ENCODE peak calls at places on chromosomes 11 and 22, in ten cellular contexts. K is upper lobe of left lung, O is K562, E is HCT116, L is sigmoid colon, W is breast epithelium, H is HL-60, T is Panc1, D is spleen, S is stomach. J is an unnamed sample.

GRCh38 chr22:35705141-35705540 is 12.5 kb upstream of the APOL5 start:
- DNase-seq in O (no peak), K (no peak), T (no peak), L (no peak), W (no peak), S (no peak), E (no peak), D (no peak), H (no peak), J (no peak)

GRCh38 chr11:75431533-75432525 is 1.2 kb downstream of the KLHL35 start:
- DNase-seq in H (no peak), E (no peak), L (no peak), O (no peak), K (no peak), T (no peak), W (no peak), D (peak), S (no peak), J (no peak)

GRCh38 chr11:36002196-36002595 is 58.3 kb downstream of the LDLRAD3 start:
- DNase-seq in K (no peak), S (no peak), H (no peak), L (no peak), W (peak), E (no peak), O (no peak), D (no peak), T (no peak), J (no peak)

GRCh38 chr11:128784059-128784804 is 82.9 kb downstream of the KCNJ1 start:
- DNase-seq in K (no peak), D (no peak), W (no peak), T (no peak), O (no peak), E (no peak), H (no peak), L (no peak), S (no peak), J (no peak)

GRCh38 chr11:111604392-111605009 is 2.3 kb downstream of the SIK2 start:
- DNase-seq in S (no peak), L (no peak), K (no peak), W (no peak), T (no peak), E (peak), D (no peak), O (peak), H (no peak), J (no peak)

GRCh38 chr22:44758354-44758969 is 6.1 kb downstream of the ARHGAP8 start:
- DNase-seq in D (peak), H (no peak), W (no peak), L (no peak), T (no peak), E (no peak), S (no peak), O (no peak), K (no peak), J (no peak)

GRCh38 chr11:105202422-105202821 is 62.9 kb upstream of the CARD18 start:
- DNase-seq in O (no peak), D (no peak), E (no peak), K (no peak), L (no peak), S (no peak), T (no peak), W (no peak), H (no peak), J (no peak)

GRCh38 chr22:42317691-42318547 is 47.5 kb upstream of the TCF20 start:
- DNase-seq in H (no peak), E (no peak), S (peak), K (peak), T (no peak), L (peak), D (no peak), W (peak), O (no peak), J (peak)

GRCh38 chr11:119377112-119377901 is 4.2 kb downstream of the USP2 start:
- DNase-seq in W (peak), L (no peak), H (no peak), O (peak), E (no peak), T (no peak), D (no peak), S (no peak), K (no peak), J (no peak)

GRCh38 chr11:130774703-130775102 is 141.6 kb downstream of the SNX19 start:
- DNase-seq in D (no peak), T (no peak), L (no peak), O (no peak), K (no peak), E (no peak), H (no peak), S (no peak), W (no peak), J (no peak)

GRCh38 chr11:61049854-61050253 is 52.4 kb upstream of the CD5 start:
- DNase-seq in S (no peak), D (peak), O (no peak), K (no peak), T (no peak), H (no peak), E (no peak), L (no peak), W (no peak), J (no peak)

GRCh38 chr11:95092549-95093324 is 3.1 kb downstream of the ENDOD1 start:
- DNase-seq in K (no peak), D (no peak), L (no peak), T (peak), S (no peak), H (no peak), W (no peak), O (peak), E (no peak), J (no peak)

GRCh38 chr22:40196628-40197027 is 18.9 kb downstream of the TNRC6B start:
- DNase-seq in T (no peak), O (no peak), L (no peak), E (no peak), W (no peak), S (no peak), K (no peak), D (no peak), H (no peak), J (no peak)

GRCh38 chr11:75541301-75541929 is 15.7 kb upstream of the GDPD5 start:
- DNase-seq in D (no peak), H (no peak), S (no peak), T (no peak), E (no peak), O (no peak), L (no peak), W (no peak), K (no peak), J (no peak)

GRCh38 chr11:2517386-2518064 is 72.7 kb downstream of the KCNQ1 start:
- DNase-seq in W (peak), D (peak), T (no peak), L (no peak), S (peak), H (no peak), K (peak), O (no peak), E (no peak), J (no peak)

GRCh38 chr11:20353829-20354434 is 9.6 kb upstream of the HTATIP2 start:
- DNase-seq in K (no peak), W (no peak), S (peak), L (no peak), D (no peak), H (no peak), T (no peak), E (peak), O (peak), J (no peak)

GRCh38 chr11:57977709-57978108 is 46.0 kb upstream of the OR9Q1 start:
- DNase-seq in K (no peak), H (no peak), E (no peak), T (no peak), W (no peak), L (no peak), O (no peak), S (peak), D (no peak), J (no peak)

GRCh38 chr11:3604169-3604568 is 37.6 kb downstream of the ART5 start:
- DNase-seq in T (no peak), L (no peak), O (no peak), K (no peak), W (no peak), S (no peak), D (no peak), H (no peak), E (no peak), J (no peak)

GRCh38 chr11:108875134-108875533 is 210.3 kb downstream of the DDX10 start:
- DNase-seq in O (no peak), K (no peak), H (no peak), D (no peak), E (no peak), L (no peak), S (no peak), T (no peak), W (no peak), J (no peak)

GRCh38 chr22:47294571-47294970 is 532.1 kb downstream of the TBC1D22A start:
- DNase-seq in L (no peak), K (no peak), T (no peak), S (no peak), H (no peak), W (no peak), D (no peak), O (no peak), E (no peak), J (no peak)

GRCh38 chr11:95577716-95578460 is 211.7 kb downstream of the FAM76B start:
- DNase-seq in W (no peak), E (no peak), O (no peak), T (no peak), H (no peak), D (no peak), L (no peak), K (no peak), S (no peak), J (no peak)

GRCh38 chr11:102513869-102514268 is 16.7 kb downstream of the MMP7 start:
- DNase-seq in K (no peak), S (no peak), H (no peak), W (peak), T (no peak), D (no peak), L (peak), E (no peak), O (no peak), J (peak)

GRCh38 chr11:14244926-14245325 is 114.1 kb downstream of the RRAS2 start:
- DNase-seq in E (no peak), S (no peak), D (no peak), H (no peak), O (no peak), T (no peak), K (no peak), W (no peak), L (no peak), J (no peak)

GRCh38 chr11:69129053-69129452 is 26.7 kb upstream of the SMIM38 start:
- DNase-seq in L (no peak), K (no peak), E (no peak), T (no peak), D (no peak), S (no peak), O (no peak), W (no peak), H (no peak), J (no peak)

GRCh38 chr11:121431820-121432526 is 20.1 kb upstream of the SORL1 start:
- DNase-seq in S (no peak), E (no peak), H (no peak), D (no peak), O (no peak), T (no peak), W (no peak), K (no peak), L (no peak), J (no peak)

GRCh38 chr11:30712749-30713148 is 126.6 kb upstream of the MPPED2 start:
- DNase-seq in E (no peak), S (no peak), O (no peak), L (no peak), T (no peak), K (no peak), W (no peak), D (no peak), H (no peak), J (no peak)

GRCh38 chr11:30706276-30706675 is 120.1 kb upstream of the MPPED2 start:
- DNase-seq in T (no peak), H (no peak), S (no peak), D (no peak), O (no peak), K (no peak), W (no peak), L (no peak), E (no peak), J (no peak)

DNA sequence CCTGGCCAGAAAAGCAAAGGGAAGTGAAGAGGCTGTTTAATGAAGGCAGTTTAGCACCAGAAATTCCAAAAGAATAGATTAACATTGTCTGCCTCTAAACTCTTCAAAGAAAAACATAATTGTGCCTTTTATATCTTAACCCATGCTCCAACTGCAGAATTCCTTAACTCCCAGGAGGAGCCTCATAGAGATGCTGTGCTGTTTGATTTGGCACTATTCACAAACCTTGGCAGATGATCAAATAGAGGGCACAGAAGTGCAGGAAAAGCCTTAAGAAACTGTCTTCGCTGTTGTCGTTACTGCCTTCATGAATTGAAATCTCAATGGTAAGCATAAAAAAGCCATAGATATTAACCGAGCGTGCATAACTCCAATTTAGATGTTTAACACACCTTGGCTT is 124.1 kb upstream of the MPPED2 start:
- DNase-seq in O (no peak), D (no peak), T (no peak), L (no peak), S (no peak), H (no peak), K (no peak), W (no peak), E (no peak), J (peak)
- H3K4me3 ChIP-seq in O (no peak), D (no peak), T (no peak), L (no peak), S (no peak), H (no peak), K (no peak), W (no peak), E (no peak), J (no peak)

GRCh38 chr22:19041403-19042074 is 80.7 kb downstream of the DGCR2 start:
- DNase-seq in E (no peak), W (no peak), T (no peak), K (peak), L (peak), S (no peak), D (peak), H (no peak), O (no peak), J (no peak)
- TF ChIP-seq POLR2AphosphoS5 in E (no peak), W (no peak), T (no peak), K (no peak), L (no peak), S (no peak), D (no peak), H (no peak), O (no peak), J (no peak)

DNA sequence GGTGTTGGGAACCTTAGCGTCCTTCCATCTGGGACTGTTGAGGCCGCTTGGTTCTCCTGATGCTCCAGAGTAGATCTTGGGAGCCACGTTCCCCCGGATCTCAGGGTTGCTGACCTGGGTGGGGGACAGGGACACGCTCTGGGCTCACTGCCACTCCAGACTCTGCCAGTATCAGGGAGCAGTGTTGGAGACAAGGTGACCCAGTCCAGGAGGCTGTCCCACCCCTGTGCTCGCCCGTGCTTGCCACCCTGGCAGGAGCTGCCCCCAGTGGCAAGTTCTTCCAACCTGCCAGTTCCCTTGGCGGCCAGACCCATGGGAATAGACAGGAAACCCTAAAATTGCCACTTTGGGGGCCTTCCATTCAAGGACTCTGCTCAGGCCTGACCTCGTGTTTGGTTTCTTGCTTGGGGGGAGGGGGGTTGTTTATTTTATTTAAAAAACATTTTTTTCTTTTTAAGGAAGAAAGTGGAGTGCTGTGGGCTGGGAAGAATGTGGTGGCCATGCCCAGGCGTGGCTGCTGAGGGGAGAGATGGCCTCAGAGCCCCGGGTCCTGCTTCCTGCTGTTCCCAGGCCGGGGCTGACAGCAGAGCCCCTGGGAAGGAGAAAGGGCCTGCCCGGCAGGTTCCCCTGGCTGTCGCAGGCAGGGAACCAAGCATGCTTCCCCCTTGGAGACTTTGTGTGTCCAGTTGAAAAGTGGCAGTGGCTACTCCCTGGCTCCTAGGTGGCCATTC is 7.2 kb downstream of the GRK2 start:
- DNase-seq in H (no peak), W (no peak), O (no peak), S (peak), E (no peak), L (peak), T (no peak), K (peak), D (peak), J (no peak)
- H3K4me3 ChIP-seq in H (no peak), W (no peak), O (no peak), S (peak), E (no peak), L (no peak), T (no peak), K (no peak), D (peak), J (no peak)

GRCh38 chr11:66371627-66372415 is at the start of gene SLC29A2:
- DNase-seq in K (peak), D (peak), S (peak), E (peak), H (peak), L (no peak), O (peak), T (no peak), W (peak), J (peak)
- TF ChIP-seq POLR2AphosphoS5 in K (no peak), D (no peak), S (no peak), E (peak), H (no peak), L (no peak), O (peak), T (peak), W (no peak), J (peak)

DNA sequence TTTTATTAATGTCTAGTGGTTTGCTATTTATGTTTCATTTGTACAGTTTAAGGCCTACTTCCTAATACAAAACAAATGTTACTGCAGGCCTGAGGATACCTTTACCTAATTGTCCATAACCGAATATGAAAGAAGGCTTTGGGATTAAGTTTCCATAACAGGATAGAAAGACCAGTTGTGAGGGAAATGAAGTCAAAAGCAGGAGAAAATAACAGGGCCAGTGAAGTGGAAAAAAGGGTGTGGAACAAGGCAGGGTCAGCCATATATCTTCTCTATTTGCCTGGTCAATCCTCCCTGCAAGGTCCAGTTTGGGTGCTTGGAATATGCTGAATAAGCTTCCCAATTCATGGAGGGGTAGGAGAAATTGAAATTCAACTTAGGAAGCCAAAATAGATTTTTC is 211.5 kb downstream of the SWAP70 start:
- DNase-seq in T (no peak), O (no peak), H (no peak), E (no peak), W (no peak), K (no peak), S (no peak), D (no peak), L (no peak), J (no peak)
- H3K4me3 ChIP-seq in T (no peak), O (no peak), H (no peak), E (no peak), W (no peak), K (no peak), S (no peak), D (no peak), L (no peak), J (no peak)

GRCh38 chr11:7020183-7020917 is at the start of the genes NLRP14 and ZNF214:
- DNase-seq in S (peak), D (no peak), W (peak), T (peak), K (peak), L (peak), E (peak), H (no peak), O (peak), J (peak)
- TF ChIP-seq POLR2AphosphoS5 in S (peak), D (peak), W (peak), T (peak), K (no peak), L (no peak), E (peak), H (no peak), O (no peak), J (peak)

GRCh38 chr11:451738-452137 is 1.7 kb downstream of the PTDSS2 start:
- DNase-seq in E (no peak), T (no peak), D (no peak), S (no peak), K (no peak), O (no peak), L (no peak), W (no peak), H (no peak), J (no peak)
- H3K4me3 ChIP-seq in E (peak), T (peak), D (no peak), S (peak), K (peak), O (peak), L (no peak), W (no peak), H (no peak), J (no peak)

GRCh38 chr11:83034673-83035014 is 37.1 kb downstream of the RAB30 start:
- DNase-seq in T (no peak), D (no peak), S (no peak), L (no peak), H (no peak), W (no peak), E (no peak), O (no peak), K (no peak), J (no peak)

GRCh38 chr11:83035070-83035854 is 36.4 kb downstream of the RAB30 start:
- DNase-seq in W (no peak), D (no peak), T (no peak), S (no peak), K (no peak), H (no peak), O (no peak), L (no peak), E (no peak), J (no peak)

GRCh38 chr11:83036701-83037100 is 35.0 kb downstream of the RAB30 start:
- DNase-seq in D (no peak), L (no peak), H (no peak), S (no peak), K (no peak), T (no peak), E (no peak), O (no peak), W (no peak), J (no peak)

GRCh38 chr11:83033367-83033766 is 38.3 kb downstream of the RAB30 start:
- DNase-seq in E (no peak), D (no peak), H (no peak), L (no peak), W (no peak), K (no peak), O (no peak), S (no peak), T (no peak), J (no peak)

GRCh38 chr11:83033972-83034672 is 37.6 kb downstream of the RAB30 start:
- DNase-seq in H (no peak), T (no peak), E (no peak), O (no peak), W (peak), K (no peak), S (peak), L (peak), D (no peak), J (no peak)
- TF ChIP-seq POLR2AphosphoS5 in H (no peak), T (no peak), E (no peak), O (no peak), W (peak), K (no peak), S (no peak), L (peak), D (no peak), J (peak)

GRCh38 chr22:17780741-17781318 is 6.6 kb upstream of the BID start:
- DNase-seq in D (no peak), E (no peak), T (no peak), S (no peak), W (no peak), L (no peak), O (no peak), H (no peak), K (no peak), J (no peak)

GRCh38 chr22:17781319-17782031 is 7.2 kb upstream of the BID start:
- DNase-seq in D (no peak), S (no peak), K (peak), E (no peak), O (no peak), W (no peak), H (no peak), T (no peak), L (no peak), J (no peak)

GRCh38 chr22:17778412-17778976 is 4.2 kb upstream of the BID start:
- DNase-seq in O (no peak), L (no peak), H (no peak), W (no peak), E (no peak), S (no peak), D (no peak), T (no peak), K (peak), J (no peak)

GRCh38 chr22:17779286-17780115 is 5.2 kb upstream of the BID start:
- DNase-seq in K (peak), O (peak), L (no peak), S (no peak), H (no peak), W (no peak), D (peak), E (no peak), T (no peak), J (no peak)

GRCh38 chr22:17780116-17780740 is 6.0 kb upstream of the BID start:
- DNase-seq in E (no peak), S (no peak), H (no peak), T (no peak), O (no peak), L (no peak), D (no peak), W (no peak), K (no peak), J (no peak)
- H3K4me3 ChIP-seq in E (no peak), S (no peak), H (no peak), T (no peak), O (no peak), L (no peak), D (no peak), W (no peak), K (no peak), J (no peak)

GRCh38 chr11:93734427-93735222 is 6.7 kb downstream of the TAF1D start:
- DNase-seq in K (no peak), D (no peak), H (no peak), W (no peak), S (no peak), E (no peak), T (no peak), L (no peak), O (no peak), J (no peak)
- TF ChIP-seq POLR2AphosphoS5 in K (no peak), D (no peak), H (peak), W (no peak), S (no peak), E (peak), T (peak), L (no peak), O (peak), J (no peak)